ENCODE peak calls at places on chromosomes 12 and 14, in eight cellular contexts. K, A, H, O, U, C, M and W are unnamed samples.

GRCh38 chr12:13976028-13976584 is 5.3 kb downstream of the GRIN2B start:
- ATAC-seq in U (no peak), K (no peak), C (no peak), M (no peak), A (no peak), O (no peak), H (no peak), W (no peak)

GRCh38 chr12:111436266-111436665 is 30.5 kb downstream of the SH2B3 start:
- ATAC-seq in K (no peak), A (no peak), C (no peak), H (no peak), O (no peak), M (no peak), U (no peak), W (no peak)

GRCh38 chr14:25111061-25111601 is 61.2 kb upstream of the STXBP6 start:
- ATAC-seq in U (no peak), H (no peak), M (no peak), O (peak), K (no peak), A (peak), C (no peak), W (peak)

GRCh38 chr12:21642707-21643389 is 14.8 kb downstream of the LDHB start:
- ATAC-seq in M (no peak), U (peak), O (no peak), K (no peak), A (no peak), H (no peak), C (no peak), W (no peak)

GRCh38 chr14:70664698-70665447 is 23.2 kb downstream of the TTC9 start:
- ATAC-seq in C (no peak), A (no peak), M (peak), U (no peak), O (peak), K (no peak), H (no peak), W (no peak)

GRCh38 chr12:53234236-53234635 is 2.2 kb upstream of the RARG start:
- ATAC-seq in U (no peak), A (no peak), O (no peak), H (no peak), K (no peak), M (no peak), C (no peak), W (peak)

GRCh38 chr12:89928467-89928866 is 219.8 kb upstream of the ATP2B1 start:
- ATAC-seq in A (no peak), O (no peak), M (peak), K (no peak), C (no peak), U (no peak), H (no peak), W (no peak)

GRCh38 chr14:90109858-90110257 is 48.1 kb downstream of the KCNK13 start:
- ATAC-seq in K (no peak), O (peak), C (no peak), A (no peak), U (no peak), H (no peak), M (no peak), W (peak)

GRCh38 chr12:54596526-54596946 is 8.1 kb upstream of the PPP1R1A start:
- ATAC-seq in A (peak), M (no peak), H (peak), O (peak), K (peak), U (peak), C (no peak), W (peak)

GRCh38 chr12:92055877-92056276 is 89.8 kb downstream of the BTG1 start:
- ATAC-seq in C (peak), M (no peak), A (no peak), H (peak), U (peak), O (peak), K (peak), W (no peak)

GRCh38 chr12:53820503-53820902 is 68.7 kb upstream of the CISTR start:
- ATAC-seq in M (no peak), C (no peak), U (no peak), A (no peak), O (no peak), H (no peak), K (no peak), W (no peak)

GRCh38 chr14:90272523-90272922 is 16.2 kb downstream of the PSMC1 start:
- ATAC-seq in K (no peak), C (no peak), U (no peak), O (peak), A (no peak), M (no peak), H (no peak), W (no peak)

GRCh38 chr14:61649283-61649682 is 46.0 kb upstream of the HIF1A start:
- ATAC-seq in U (no peak), O (no peak), A (no peak), M (no peak), K (no peak), C (peak), H (peak), W (no peak)